ENCODE peak calls at places on chromosomes 4 and X, in nine cellular contexts. M is astrocyte, I is cardiac muscle cell, D is SK-N-SH, T is IMR-90, K is lower lobe of right lung, J is breast epithelium, Y is psoas muscle, Q is HepG2. C is an unnamed sample.

GRCh38 chrX:48966796-48967579 is 4.7 kb downstream of the KCND1 start:
- DNase-seq in M (peak; percentile 37), I (peak; percentile 30), D (no peak), T (peak; percentile 55), K (no peak), J (no peak), Y (no peak), Q (no peak), C (no peak)

GRCh38 chr4:86670739-86671138 is 76.6 kb downstream of the PTPN13 start:
- DNase-seq in M (peak; percentile 77), I (peak; percentile 77), D (no peak), T (peak; percentile 83), K (no peak), J (no peak), Y (no peak), Q (no peak), C (no peak)

GRCh38 chr4:100935090-100935489 is 412.2 kb downstream of the PPP3CA start:
- DNase-seq in M (no peak), I (no peak), D (peak; percentile 9), T (peak; percentile 2), K (no peak), J (no peak), Y (no peak), Q (no peak), C (no peak)

GRCh38 chr4:22515145-22515887 is 550 bp downstream of the ADGRA3 start:
- DNase-seq in M (peak; percentile 72), I (peak; percentile 83), D (peak; percentile 86), T (peak; percentile 64), K (peak; percentile 70), J (peak; percentile 35), Y (peak; percentile 78), Q (peak; percentile 86), C (peak; percentile 84)

GRCh38 chrX:153723351-153724251 is 586 bp downstream of the BCAP31 start:
- DNase-seq in M (no peak), I (peak; percentile 43), D (peak; percentile 68), T (peak; percentile 37), K (peak; percentile 65), J (no peak), Y (peak; percentile 63), Q (peak; percentile 59), C (peak; percentile 70)

GRCh38 chr4:88446124-88446523 is 10.8 kb upstream of the HERC5 start:
- DNase-seq in M (peak; percentile 14), I (peak; percentile 44), D (no peak), T (no peak), K (no peak), J (no peak), Y (no peak), Q (no peak), C (no peak)

GRCh38 chr4:150098214-150098613 is 20.0 kb downstream of the DCLK2 start:
- DNase-seq in M (peak; percentile 62), I (peak; percentile 27), D (no peak), T (peak; percentile 69), K (no peak), J (no peak), Y (no peak), Q (no peak), C (no peak)

GRCh38 chr4:46425775-46426400 is 36.0 kb upstream of the GABRA2 start:
- DNase-seq in M (no peak), I (peak; percentile 88), D (no peak), T (peak; percentile 69), K (no peak), J (no peak), Y (no peak), Q (peak; percentile 28), C (no peak)

GRCh38 chr4:110823251-110823650 is 200.4 kb upstream of the PITX2 start:
- DNase-seq in M (no peak), I (peak; percentile 6), D (no peak), T (peak; percentile 60), K (no peak), J (no peak), Y (no peak), Q (no peak), C (no peak)

GRCh38 chr4:161343188-161343950 is 820.4 kb downstream of the FSTL5 start:
- DNase-seq in M (no peak), I (no peak), D (no peak), T (no peak), K (no peak), J (no peak), Y (no peak), Q (no peak), C (no peak)

GRCh38 chrX:40209951-40210617 is 112.3 kb upstream of the BCOR start:
- DNase-seq in M (peak; percentile 71), I (no peak), D (no peak), T (peak; percentile 38), K (no peak), J (no peak), Y (no peak), Q (peak; percentile 7), C (no peak)

GRCh38 chr4:169098054-169098896 is 88.2 kb upstream of the CBR4 start:
- DNase-seq in M (peak; percentile 56), I (peak; percentile 50), D (no peak), T (peak; percentile 52), K (no peak), J (no peak), Y (no peak), Q (no peak), C (no peak)

GRCh38 chrX:72002886-72003285 is 92.2 kb downstream of the NHSL2 start:
- DNase-seq in M (peak; percentile 77), I (no peak), D (no peak), T (no peak), K (no peak), J (no peak), Y (no peak), Q (no peak), C (no peak)

GRCh38 chr4:30862176-30862575 is 142.0 kb downstream of the PCDH7 start:
- DNase-seq in M (no peak), I (peak; percentile 34), D (no peak), T (no peak), K (no peak), J (no peak), Y (no peak), Q (no peak), C (no peak)

GRCh38 chr4:2064276-2064991 is 5.3 kb downstream of the NAT8L start:
- DNase-seq in M (no peak), I (no peak), D (peak; percentile 24), T (no peak), K (peak; percentile 44), J (no peak), Y (no peak), Q (no peak), C (no peak)

GRCh38 chrX:104166735-104167436 is 633 bp downstream of the FAM199X start:
- DNase-seq in M (no peak), I (no peak), D (peak; percentile 38), T (no peak), K (no peak), J (no peak), Y (no peak), Q (no peak), C (no peak)

GRCh38 chrX:69229436-69229835 is 64.2 kb upstream of the PJA1 start:
- DNase-seq in M (peak; percentile 41), I (peak; percentile 62), D (no peak), T (peak; percentile 77), K (no peak), J (no peak), Y (no peak), Q (no peak), C (no peak)

GRCh38 chr4:26576171-26576829 is 7.6 kb upstream of the TBC1D19 start:
- DNase-seq in M (peak; percentile 80), I (peak; percentile 65), D (no peak), T (peak; percentile 62), K (no peak), J (no peak), Y (no peak), Q (peak; percentile 34), C (peak; percentile 17)

GRCh38 chrX:11438767-11439166 is 145.6 kb downstream of the AMELX start:
- DNase-seq in M (peak; percentile 42), I (peak; percentile 67), D (no peak), T (peak; percentile 68), K (no peak), J (no peak), Y (no peak), Q (no peak), C (no peak)

DNA sequence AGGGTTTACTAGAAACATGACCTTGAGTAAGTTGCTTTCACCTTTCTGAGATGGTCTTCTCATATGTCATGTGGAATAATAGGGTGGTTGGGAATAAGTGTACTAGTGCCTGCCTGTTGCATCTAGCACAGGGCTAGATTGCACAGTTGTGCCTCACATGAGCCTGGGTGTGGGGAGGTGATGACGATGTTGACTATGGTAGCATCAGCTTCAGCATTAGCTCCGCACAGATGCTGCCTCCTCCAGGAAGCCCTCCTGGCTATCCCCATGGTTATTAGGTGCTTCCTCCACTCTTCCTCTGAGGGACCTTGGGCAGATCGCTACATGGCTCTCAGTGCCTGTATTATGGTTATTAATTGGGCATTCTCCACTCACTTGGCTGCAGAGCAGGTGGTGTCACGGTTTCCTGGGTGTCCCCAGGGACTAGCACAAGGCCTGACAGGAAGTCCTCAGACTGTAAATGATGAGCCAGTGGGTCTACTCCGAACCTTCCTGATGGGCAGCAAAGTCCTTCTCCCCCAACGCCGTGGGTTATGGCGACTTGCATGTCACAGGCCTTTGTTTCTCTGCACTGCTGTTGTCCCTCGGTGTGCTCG is 325.6 kb downstream of the ARHGAP10 start:
- DNase-seq in M (no peak), I (no peak), D (no peak), T (no peak), K (no peak), J (no peak), Y (no peak), Q (no peak), C (no peak)
- H3K4me1 ChIP-seq in M (no peaks in the 10 kb centered on the region), I (no peaks in the 10 kb centered on the region), D (peaks cover 9% of the 10 kb centered on the region), T (peaks cover 6% of the 10 kb centered on the region), K (peaks cover 24% of the 10 kb centered on the region), J (no peaks in the 10 kb centered on the region), Y (peaks cover 90% of the 10 kb centered on the region), Q (no peaks in the 10 kb centered on the region), C (no peaks in the 10 kb centered on the region)

GRCh38 chrX:7316280-7316679 is 168.3 kb upstream of the PUDP start:
- DNase-seq in M (no peak), I (no peak), D (no peak), T (no peak), K (no peak), J (no peak), Y (no peak), Q (no peak), C (no peak)
- TF ChIP-seq CTCF in M (no peak), I (no peak), D (no peak), T (no peak), K (no peak), J (no peak), Y (no peak), Q (no peak), C (no peak)

DNA sequence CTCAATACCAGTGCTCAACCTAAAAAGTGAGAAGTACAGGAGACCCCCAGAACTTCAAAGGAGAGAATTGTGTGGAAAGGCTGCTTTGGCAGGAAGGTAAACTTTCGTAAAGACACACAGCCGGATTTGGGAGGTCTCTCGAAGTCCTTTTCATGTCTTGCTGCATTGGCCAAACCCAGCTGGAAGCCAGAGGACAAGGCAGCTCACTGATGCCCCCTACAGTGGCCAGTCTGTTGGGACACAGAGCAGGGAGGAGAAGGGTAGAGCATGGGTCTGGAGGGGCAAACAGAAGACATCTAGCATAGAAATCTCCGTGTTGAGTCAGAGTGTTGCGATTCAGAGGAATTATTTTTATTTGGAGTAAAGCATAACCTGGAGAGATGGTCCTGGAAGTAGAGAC is 198.9 kb downstream of the ANK2 start:
- DNase-seq in M (no peak), I (no peak), D (no peak), T (no peak), K (no peak), J (no peak), Y (peak; percentile 48), Q (peak; percentile 10), C (peak; percentile 48)
- H3K4me1 ChIP-seq in M (no peaks in the 10 kb centered on the region), I (no peaks in the 10 kb centered on the region), D (no peaks in the 10 kb centered on the region), T (no peaks in the 10 kb centered on the region), K (no peaks in the 10 kb centered on the region), J (no peaks in the 10 kb centered on the region), Y (no peaks in the 10 kb centered on the region), Q (no peaks in the 10 kb centered on the region), C (peaks cover 6% of the 10 kb centered on the region)

GRCh38 chr4:159268607-159269006 is 165.7 kb downstream of the RAPGEF2 start:
- DNase-seq in M (peak; percentile 60), I (no peak), D (no peak), T (no peak), K (no peak), J (no peak), Y (no peak), Q (no peak), C (no peak)
- TF ChIP-seq CTCF in M (no peak), I (no peak), D (no peak), T (no peak), K (no peak), J (no peak), Y (no peak), Q (no peak), C (no peak)